ENCODE peak calls at places on chromosome 15, in six cellular contexts. T is left ventricle myocardium inferior; X is testis; L is CD8-positive, alpha-beta T cell; B is tibial nerve; Y is heart right ventricle. N is an unnamed sample. For H3K4me1, the result is how much of the 10 kb centered on the place peaks cover.

GRCh38 chr15:70042553-70043214 is 55.0 kb downstream of the TLE3 start:
- DNase-seq in L (no peak), X (no peak), T (no peak), Y (no peak), B (no peak), N (no peak)

GRCh38 chr15:28021281-28022039 is 77.7 kb downstream of the OCA2 start:
- DNase-seq in L (no peak), Y (no peak), X (peak), T (peak), B (no peak), N (peak)

GRCh38 chr15:69405110-69405509 is 9.0 kb upstream of the KIF23 start:
- DNase-seq in B (no peak), T (no peak), L (no peak), X (no peak), Y (no peak), N (no peak)

GRCh38 chr15:34810455-34811146 is 15.3 kb upstream of the ACTC1 start:
- DNase-seq in Y (no peak), L (no peak), T (no peak), X (no peak), B (no peak), N (no peak)

GRCh38 chr15:75153084-75153483 is 48.6 kb upstream of the C15orf39 start:
- DNase-seq in B (no peak), Y (no peak), X (peak), L (no peak), T (no peak), N (no peak)

GRCh38 chr15:62105266-62105665 is 38.5 kb downstream of the C2CD4A start:
- DNase-seq in X (no peak), Y (no peak), T (no peak), L (no peak), B (no peak), N (no peak)

GRCh38 chr15:62844564-62845235 is 197.8 kb upstream of the TPM1 start:
- DNase-seq in X (no peak), T (no peak), L (no peak), Y (no peak), B (no peak), N (no peak)

GRCh38 chr15:68259883-68260282 is 17.7 kb upstream of the FEM1B start:
- DNase-seq in X (no peak), B (no peak), T (no peak), L (no peak), Y (no peak), N (no peak)

GRCh38 chr15:78233496-78233895 is 869 bp downstream of the ACSBG1 start:
- DNase-seq in B (no peak), T (no peak), L (no peak), Y (no peak), X (no peak), N (no peak)

GRCh38 chr15:90819850-90820249 is 48.5 kb upstream of the FURIN start:
- DNase-seq in X (no peak), Y (no peak), T (no peak), B (no peak), L (no peak), N (no peak)

GRCh38 chr15:93144477-93145270 is 55.7 kb upstream of the RGMA start:
- DNase-seq in T (no peak), B (no peak), L (no peak), X (peak), Y (no peak), N (no peak)

GRCh38 chr15:65375871-65376552 is 1.8 kb downstream of the IGDCC3 start:
- DNase-seq in B (no peak), Y (no peak), L (no peak), T (no peak), X (no peak), N (no peak)

GRCh38 chr15:90191344-90191687 is 9.8 kb upstream of the SEMA4B start:
- DNase-seq in L (no peak), B (no peak), T (no peak), Y (no peak), X (no peak), N (no peak)

DNA sequence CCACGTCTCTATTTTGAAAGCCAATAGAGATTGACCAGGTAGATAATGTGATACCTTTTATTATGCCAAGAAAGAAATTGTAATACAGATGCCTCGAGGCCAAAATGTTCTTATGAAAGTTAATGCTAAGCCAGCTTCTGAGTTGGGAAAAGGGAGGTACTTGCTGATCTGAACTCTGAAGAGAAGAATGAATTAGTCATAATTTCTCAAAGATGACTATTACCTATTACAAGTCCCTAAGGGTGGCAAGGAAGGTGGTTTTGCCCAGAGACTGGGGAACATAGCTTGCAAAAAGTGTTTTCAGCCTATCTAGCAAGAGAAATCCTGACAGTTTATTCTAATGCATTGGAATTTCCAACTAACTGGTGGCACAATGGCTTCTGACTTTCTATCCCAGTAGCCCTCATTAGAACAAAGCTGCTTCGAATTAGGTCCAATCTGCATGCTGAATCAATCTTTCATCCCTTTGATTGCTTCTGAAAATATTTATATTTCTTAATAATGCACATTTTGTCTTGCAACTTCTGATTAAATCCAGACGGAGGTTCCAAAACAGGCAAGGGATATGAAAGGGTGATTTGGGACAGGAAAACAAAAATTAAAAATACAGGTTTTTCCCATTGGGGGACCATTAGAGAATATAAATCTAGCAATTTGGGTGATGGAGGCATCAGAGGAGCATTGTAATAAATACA is 17.7 kb upstream of the NR2F2 start:
- DNase-seq in X (no peak), B (no peak), L (no peak), Y (no peak), T (no peak), N (no peak)
- H3K27ac ChIP-seq in X (no peak), B (no peak), L (no peak), Y (no peak), T (no peak), N (no peak)

DNA sequence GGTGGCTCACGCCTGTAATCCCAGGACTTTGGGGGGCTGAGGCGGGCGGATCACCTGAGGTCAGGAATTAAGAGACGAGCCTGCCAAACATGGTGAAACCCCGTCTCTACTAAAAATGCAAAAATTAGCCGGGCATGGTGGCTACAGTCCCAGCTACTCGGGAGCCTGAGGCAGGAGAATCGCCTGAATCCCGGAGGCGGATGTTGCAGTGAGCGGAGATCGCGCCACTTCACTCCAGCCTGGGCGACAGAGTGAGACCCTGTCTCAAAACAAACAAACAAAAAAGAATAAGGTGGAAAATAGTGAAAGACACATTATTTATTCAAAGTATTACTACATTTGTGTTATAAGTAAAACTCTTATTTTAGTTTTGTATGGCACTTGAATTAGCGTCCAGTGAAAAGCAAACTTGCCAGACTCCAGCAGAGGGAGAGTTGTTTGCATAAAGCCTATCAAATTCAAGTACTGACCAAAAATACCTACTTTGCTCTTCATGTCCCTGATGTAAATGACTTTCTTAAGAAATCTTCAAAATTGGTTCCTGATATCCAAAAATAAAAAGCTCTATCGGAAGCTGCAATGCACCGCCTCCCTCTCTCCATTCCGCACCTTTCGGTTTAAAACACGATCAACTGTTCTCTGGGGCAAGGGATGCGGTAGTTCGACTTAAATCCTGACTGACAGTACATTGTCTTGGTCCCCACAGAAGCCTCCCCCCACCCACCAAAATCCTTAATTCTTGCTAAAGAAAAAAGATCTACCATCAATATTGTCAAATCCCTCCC is 1.2 kb downstream of the TRPM7 start:
- DNase-seq in X (no peak), Y (no peak), B (no peak), T (no peak), L (no peak), N (no peak)
- H3K4me1 ChIP-seq in X (under half), Y (under half), B (under half), T (half or more), L (under half), N (under half)

DNA sequence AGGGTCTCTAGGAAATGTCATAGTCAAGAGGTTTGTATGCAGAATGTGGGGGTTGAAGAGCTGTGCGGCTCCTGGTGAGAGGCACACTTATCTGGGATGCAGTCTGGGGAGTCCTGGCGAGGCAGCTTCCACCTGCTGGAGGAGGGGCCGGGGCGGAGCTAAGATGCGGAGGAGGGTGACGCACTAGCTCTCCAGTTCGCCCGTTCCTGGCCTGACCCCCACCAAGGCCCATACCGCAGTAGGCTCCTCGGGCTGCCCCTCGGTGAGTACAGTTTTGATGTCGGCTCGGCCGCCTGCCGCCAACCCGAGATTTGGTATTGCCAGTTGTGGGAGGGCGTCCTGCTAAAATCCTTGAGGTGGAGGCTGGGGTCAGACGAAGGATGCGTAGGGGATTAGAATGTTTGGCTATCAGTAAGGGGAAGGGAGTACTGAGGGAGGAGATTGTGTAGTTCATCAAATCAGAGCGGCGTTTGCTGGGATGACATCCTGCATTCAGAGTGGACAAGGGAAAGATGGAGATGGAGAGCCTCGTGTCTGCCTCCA is at the start of gene SCG5:
- DNase-seq in X (no peak), L (no peak), B (no peak), T (no peak), Y (no peak), N (peak)
- H3K4me3 ChIP-seq in X (no peak), L (no peak), B (no peak), T (peak), Y (no peak), N (peak)

DNA sequence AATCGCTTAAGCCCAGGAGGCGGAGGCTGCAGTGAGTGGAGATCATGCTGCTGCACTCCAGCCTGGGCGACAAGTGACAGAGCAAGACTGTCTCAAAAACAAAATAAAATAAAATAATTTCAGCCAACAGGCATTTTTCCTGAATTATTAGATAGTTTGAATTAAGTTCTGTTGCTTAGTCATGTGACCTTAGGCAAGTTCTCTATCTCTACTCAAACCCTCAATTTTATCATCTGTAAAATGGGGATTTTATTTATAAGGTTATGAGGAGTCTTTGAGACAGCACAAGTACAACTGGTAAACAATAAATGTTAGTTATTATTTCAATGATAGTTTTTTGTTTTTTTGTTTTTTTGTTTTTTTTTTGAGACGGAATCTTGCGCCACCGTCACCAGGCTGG is 13.0 kb downstream of the SQOR start:
- DNase-seq in X (no peak), Y (no peak), B (no peak), T (no peak), L (no peak), N (no peak)
- H3K27ac ChIP-seq in X (no peak), Y (no peak), B (no peak), T (no peak), L (no peak), N (peak)

DNA sequence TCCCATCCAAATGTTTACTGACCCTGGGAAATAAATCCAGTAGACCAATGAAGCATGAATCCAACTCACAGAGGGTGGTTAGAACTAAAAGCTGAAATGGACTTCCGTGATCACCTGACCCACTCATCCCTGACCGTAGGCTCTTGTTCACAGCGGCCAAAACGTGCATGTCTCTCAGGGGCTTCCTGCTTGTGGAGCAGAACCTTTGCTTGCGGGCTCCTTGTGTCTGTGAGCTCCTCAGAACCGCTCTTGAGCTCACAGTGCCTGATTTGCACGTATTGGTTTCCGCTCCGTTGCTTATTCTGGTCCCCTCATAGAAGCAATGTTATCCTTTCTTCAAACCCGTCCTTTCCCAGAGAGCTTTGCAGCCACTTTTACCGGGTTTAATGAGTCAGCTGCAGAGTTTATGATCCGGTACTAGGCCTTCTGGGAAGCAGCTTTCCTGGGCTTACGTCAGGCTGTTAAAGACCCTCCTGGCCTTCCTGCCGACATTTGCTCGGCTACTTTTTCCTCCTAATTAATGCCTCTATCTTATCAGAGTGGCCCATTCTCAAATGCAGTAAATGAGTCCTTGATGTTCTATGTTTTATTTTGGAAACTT is 35.4 kb downstream of the LIPC start:
- DNase-seq in L (no peak), T (no peak), B (no peak), X (peak), Y (no peak), N (no peak)
- H3K4me1 ChIP-seq in L (under half), T (under half), B (under half), X (under half), Y (under half), N (under half)